ENCODE peak calls at places on chromosomes 3 and 15, in four cellular contexts. D is SK-N-SH, S is PC-3, I is astrocyte. A is an unnamed sample. For H3K4me1 and H3K9me3, the result is how much of the 10 kb centered on the place peaks cover.

GRCh38 chr15:80677041-80677440 is 18.1 kb upstream of the ABHD17C start:
- DNase-seq in D (no peak), S (peak), I (no peak), A (no peak)

GRCh38 chr3:16477501-16477900 is 36.0 kb downstream of the RFTN1 start:
- DNase-seq in D (no peak), S (no peak), I (peak), A (no peak)

GRCh38 chr3:13564751-13565560 is 16.0 kb downstream of the FBLN2 start:
- DNase-seq in D (no peak), S (no peak), I (no peak), A (peak)

GRCh38 chr15:101262551-101262950 is 10.7 kb upstream of the CHSY1 start:
- DNase-seq in D (no peak), S (no peak), I (no peak), A (no peak)

GRCh38 chr3:177401375-177401774 is 204.1 kb upstream of the TBL1XR1 start:
- DNase-seq in D (no peak), S (peak), I (no peak), A (no peak)

GRCh38 chr3:127822166-127822835 is at the start of gene MGLL:
- DNase-seq in D (peak), S (peak), I (peak), A (no peak)

GRCh38 chr15:66008920-66009572 is 139.8 kb downstream of the RAB11A start:
- DNase-seq in D (no peak), S (peak), I (no peak), A (no peak)

GRCh38 chr15:45704329-45705249 is 69.8 kb downstream of the SQOR start:
- DNase-seq in D (peak), S (no peak), I (no peak), A (no peak)

GRCh38 chr15:85550283-85550682 is 169.9 kb downstream of the AKAP13 start:
- DNase-seq in D (no peak), S (no peak), I (no peak), A (no peak)

GRCh38 chr15:31499236-31499952 is 172.8 kb downstream of the KLF13 start:
- DNase-seq in D (no peak), S (no peak), I (no peak), A (no peak)

GRCh38 chr15:66921319-66921718 is 144.1 kb upstream of the SMAD3 start:
- DNase-seq in D (no peak), S (no peak), I (no peak), A (no peak)

GRCh38 chr15:89785771-89786135 is 9.6 kb downstream of the MESP2 start:
- DNase-seq in D (no peak), S (peak), I (peak), A (no peak)

GRCh38 chr3:51311055-51311454 is 74.0 kb upstream of the MANF start:
- DNase-seq in D (peak), S (peak), I (peak), A (no peak)

GRCh38 chr3:23666818-23667217 is 138.9 kb upstream of the UBE2E1 start:
- DNase-seq in D (no peak), S (peak), I (no peak), A (no peak)

GRCh38 chr3:23671901-23672589 is 133.7 kb upstream of the UBE2E1 start:
- DNase-seq in D (no peak), S (peak), I (no peak), A (no peak)

GRCh38 chr3:23667536-23668429 is 138.0 kb upstream of the UBE2E1 start:
- DNase-seq in D (no peak), S (peak), I (no peak), A (no peak)

GRCh38 chr3:23668430-23668904 is 137.3 kb upstream of the UBE2E1 start:
- DNase-seq in D (no peak), S (peak), I (peak), A (no peak)

DNA sequence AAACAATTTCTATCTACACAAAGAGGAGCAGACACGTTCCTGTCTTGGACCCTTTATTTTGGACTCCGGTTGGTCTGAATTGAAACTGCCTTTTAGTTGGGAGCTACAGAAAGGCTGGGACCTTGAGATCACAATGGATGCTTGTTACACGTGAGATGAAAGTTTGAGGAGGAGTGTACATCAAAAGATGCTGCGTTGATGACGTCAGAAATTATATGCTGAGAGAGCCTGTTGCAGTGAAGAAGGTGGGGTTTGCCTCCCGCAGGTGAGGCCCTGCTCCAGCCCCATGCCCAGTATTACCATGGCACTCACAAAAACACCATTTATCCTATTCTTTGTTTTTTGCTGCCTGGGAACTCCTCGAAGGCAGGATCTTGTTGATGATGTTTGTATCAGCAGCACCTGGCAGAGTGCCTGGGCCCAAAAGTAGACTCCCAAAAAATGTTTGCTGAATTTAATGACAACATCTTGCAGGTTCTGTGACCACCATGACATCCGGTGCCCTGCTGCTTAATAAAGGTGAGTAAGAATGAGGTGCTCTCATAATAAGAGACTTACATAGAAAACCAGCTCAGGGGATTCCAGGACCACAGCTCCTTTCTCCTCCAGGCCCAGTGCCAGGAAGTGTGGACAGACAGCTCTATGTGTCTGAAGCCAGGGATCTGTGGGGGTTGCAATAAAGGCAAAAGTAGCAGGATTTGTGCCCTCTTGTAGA is 136.1 kb upstream of the UBE2E1 start:
- DNase-seq in D (no peak), S (peak), I (no peak), A (no peak)
- H3K4me2 ChIP-seq in D (no peak), S (peak), I (peak), A (no peak)

GRCh38 chr3:72932416-72932815 is 44.6 kb downstream of the GXYLT2 start:
- DNase-seq in D (no peak), S (no peak), I (no peak), A (no peak)

GRCh38 chr3:72930754-72931153 is 42.9 kb downstream of the GXYLT2 start:
- DNase-seq in D (no peak), S (no peak), I (no peak), A (no peak)
- H3K4me1 ChIP-seq in D (under half), S (under half), I (under half), A (under half)

GRCh38 chr3:176071943-176072342 is 1125.3 kb downstream of the TBL1XR1 start:
- DNase-seq in D (no peak), S (no peak), I (no peak), A (no peak)

GRCh38 chr3:176078916-176079315 is 1118.4 kb downstream of the TBL1XR1 start:
- DNase-seq in D (no peak), S (no peak), I (no peak), A (no peak)

GRCh38 chr3:176075046-176075445 is 1122.2 kb downstream of the TBL1XR1 start:
- DNase-seq in D (no peak), S (no peak), I (no peak), A (no peak)

GRCh38 chr3:176075491-176075890 is 1121.8 kb downstream of the TBL1XR1 start:
- DNase-seq in D (no peak), S (no peak), I (no peak), A (no peak)

GRCh38 chr3:176074096-176074495 is 1123.2 kb downstream of the TBL1XR1 start:
- DNase-seq in D (no peak), S (no peak), I (no peak), A (no peak)
- H3K9me3 ChIP-seq in D (under half), S (under half), I (under half), A (under half)

GRCh38 chr3:5192568-5193319 is 5.2 kb downstream of the EDEM1 start:
- DNase-seq in D (no peak), S (peak), I (no peak), A (no peak)
- H3K4me2 ChIP-seq in D (no peak), S (no peak), I (no peak), A (peak)

GRCh38 chr15:59236394-59236793 is 29.8 kb downstream of the LDHAL6B start:
- DNase-seq in D (no peak), S (no peak), I (no peak), A (no peak)

GRCh38 chr15:59242649-59243048 is 36.0 kb downstream of the LDHAL6B start:
- DNase-seq in D (no peak), S (peak), I (no peak), A (no peak)

GRCh38 chr15:59232476-59232875 is 25.8 kb downstream of the LDHAL6B start:
- DNase-seq in D (no peak), S (peak), I (peak), A (no peak)

GRCh38 chr15:59237854-59238252 is 31.2 kb downstream of the LDHAL6B start:
- DNase-seq in D (no peak), S (no peak), I (no peak), A (no peak)

GRCh38 chr15:59237119-59237853 is 30.6 kb downstream of the LDHAL6B start:
- DNase-seq in D (no peak), S (no peak), I (no peak), A (no peak)
- H3K4me1 ChIP-seq in D (under half), S (under half), I (under half), A (under half)

GRCh38 chr3:184645304-184645703 is 66.6 kb downstream of the MAGEF1 start:
- DNase-seq in D (peak), S (no peak), I (no peak), A (no peak)
- H3K9me3 ChIP-seq in D (under half), S (under half), I (under half), A (under half)

A was measured in DND-41.